ENCODE peak calls at places on chromosomes 7 and 10, in four cellular contexts. X is kidney epithelial cell, C is GM13977, F is WTC11. K is an unnamed sample.

GRCh38 chr10:114520453-114520852 is 116.2 kb upstream of the AFAP1L2 start:
- DNase-seq in F (no peak), C (no peak), X (peak), K (no peak)

GRCh38 chr10:24811906-24812305 is 88.2 kb upstream of the ARHGAP21 start:
- DNase-seq in F (no peak), C (no peak), X (no peak), K (no peak)

GRCh38 chr7:49279886-49280285 is 355.5 kb downstream of the CDC14C start:
- DNase-seq in F (no peak), X (no peak), C (no peak), K (no peak)

GRCh38 chr10:3995302-3996210 is 210.5 kb upstream of the KLF6 start:
- DNase-seq in C (no peak), X (peak), F (no peak), K (no peak)

GRCh38 chr10:105682911-105683310 is 1041.8 kb downstream of the SORCS3 start:
- DNase-seq in C (no peak), X (no peak), F (no peak), K (no peak)

GRCh38 chr10:58956926-58957325 is 219.5 kb upstream of the PHYHIPL start:
- DNase-seq in X (no peak), F (no peak), C (no peak), K (no peak)

GRCh38 chr7:152354061-152354460 is 81.7 kb downstream of the KMT2C start:
- DNase-seq in F (no peak), C (no peak), X (no peak), K (no peak)

GRCh38 chr10:34351161-34351560 is 463.9 kb downstream of the PARD3 start:
- DNase-seq in F (no peak), X (no peak), C (no peak), K (no peak)

GRCh38 chr7:108091461-108091831 is 38.7 kb downstream of the LAMB4 start:
- DNase-seq in X (no peak), C (no peak), F (no peak), K (no peak)

GRCh38 chr10:12013926-12014325 is 28.7 kb downstream of the UPF2 start:
- DNase-seq in X (no peak), C (no peak), F (no peak), K (no peak)

GRCh38 chr7:17370901-17371550 is 72.6 kb downstream of the AHR start:
- DNase-seq in F (no peak), C (no peak), X (no peak), K (no peak)

GRCh38 chr10:57959318-57960003 is 308.2 kb downstream of the IPMK start:
- DNase-seq in F (no peak), X (no peak), C (no peak), K (no peak)

GRCh38 chr7:44678468-44679179 is 70.0 kb upstream of the ZMIZ2 start:
- DNase-seq in F (no peak), X (no peak), C (no peak), K (peak)

GRCh38 chr7:150969483-150969874 is 8.6 kb downstream of the KCNH2 start:
- DNase-seq in F (no peak), X (no peak), C (no peak), K (no peak)

GRCh38 chr10:48943096-48943495 is 3.5 kb upstream of the LRRC18 start:
- DNase-seq in F (no peak), X (no peak), C (no peak), K (peak)

GRCh38 chr7:32501522-32501921 is 6.2 kb downstream of the AVL9 start:
- DNase-seq in X (no peak), F (no peak), C (no peak), K (no peak)

DNA sequence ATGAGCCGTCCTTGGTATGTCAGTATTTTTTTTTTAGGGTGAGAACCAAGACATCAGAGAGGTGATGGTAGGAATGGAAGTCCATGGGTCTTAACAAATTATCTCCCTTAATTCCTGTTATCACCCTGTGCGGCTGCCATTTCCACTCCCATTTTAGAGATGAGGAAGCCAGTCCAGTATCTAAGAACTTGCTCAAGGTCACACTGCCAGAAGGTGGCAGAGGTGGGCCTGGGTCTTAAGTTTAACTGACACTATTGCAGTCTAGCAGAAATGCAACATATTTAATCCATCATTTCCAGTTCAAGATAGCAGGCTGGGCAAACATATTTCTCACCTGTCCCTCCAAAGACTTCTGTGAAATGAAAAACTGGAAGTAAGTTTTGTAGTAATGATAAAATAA is 108.3 kb downstream of the GLI3 start:
- DNase-seq in F (peak), C (no peak), X (no peak), K (no peak)
- TF ChIP-seq CTCF in F (no peak), C (peak), X (peak), K (peak)

DNA sequence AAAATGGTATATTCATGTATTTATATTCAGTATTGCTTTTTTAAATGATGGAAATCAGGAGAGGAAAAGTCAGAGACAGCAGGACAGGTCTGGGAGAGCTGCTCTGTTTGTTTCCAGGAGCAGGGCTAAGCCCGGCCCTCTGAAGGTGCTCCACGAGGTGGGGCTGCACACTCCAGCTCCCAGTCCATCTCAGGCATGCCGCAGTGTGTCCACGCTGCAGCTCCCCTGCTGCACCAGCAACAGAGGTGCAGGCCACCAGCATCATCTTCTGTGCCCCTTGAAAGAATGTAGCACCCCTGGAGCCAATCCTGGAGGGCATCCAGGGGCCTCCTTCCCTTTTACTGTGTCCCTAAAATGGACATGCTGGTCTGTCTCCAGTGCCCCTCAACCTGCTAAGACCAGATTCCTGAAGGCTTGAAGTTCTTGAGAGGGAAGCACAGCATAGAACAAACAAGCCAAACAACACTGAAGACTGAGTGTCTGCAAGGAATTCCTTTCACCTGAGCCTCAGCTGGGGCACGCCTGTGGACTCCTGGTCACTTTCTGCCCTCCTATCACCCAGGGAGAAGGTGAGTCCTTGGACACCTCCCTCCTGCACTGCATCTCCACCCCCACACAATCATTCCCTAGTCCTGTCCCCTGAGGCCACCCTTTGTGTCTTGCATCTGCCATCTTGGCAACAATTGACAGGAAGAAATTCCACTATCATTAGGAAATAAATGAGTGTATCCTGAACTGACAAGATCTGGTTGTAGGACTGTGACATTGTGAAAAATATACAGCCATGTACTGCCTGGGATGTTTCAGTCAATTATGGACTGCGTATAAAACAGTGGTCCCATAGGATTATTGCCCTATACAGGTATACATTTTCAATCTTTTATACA is 100.5 kb downstream of the CXCL12 start:
- DNase-seq in C (no peak), F (no peak), X (no peak), K (no peak)
- TF ChIP-seq CTCF in C (no peak), F (no peak), X (peak), K (no peak)

GRCh38 chr7:140082770-140083169 is 20.0 kb upstream of the PARP12 start:
- DNase-seq in F (no peak), C (no peak), X (no peak), K (no peak)
- TF ChIP-seq CTCF in F (no peak), C (no peak), X (no peak), K (no peak)

DNA sequence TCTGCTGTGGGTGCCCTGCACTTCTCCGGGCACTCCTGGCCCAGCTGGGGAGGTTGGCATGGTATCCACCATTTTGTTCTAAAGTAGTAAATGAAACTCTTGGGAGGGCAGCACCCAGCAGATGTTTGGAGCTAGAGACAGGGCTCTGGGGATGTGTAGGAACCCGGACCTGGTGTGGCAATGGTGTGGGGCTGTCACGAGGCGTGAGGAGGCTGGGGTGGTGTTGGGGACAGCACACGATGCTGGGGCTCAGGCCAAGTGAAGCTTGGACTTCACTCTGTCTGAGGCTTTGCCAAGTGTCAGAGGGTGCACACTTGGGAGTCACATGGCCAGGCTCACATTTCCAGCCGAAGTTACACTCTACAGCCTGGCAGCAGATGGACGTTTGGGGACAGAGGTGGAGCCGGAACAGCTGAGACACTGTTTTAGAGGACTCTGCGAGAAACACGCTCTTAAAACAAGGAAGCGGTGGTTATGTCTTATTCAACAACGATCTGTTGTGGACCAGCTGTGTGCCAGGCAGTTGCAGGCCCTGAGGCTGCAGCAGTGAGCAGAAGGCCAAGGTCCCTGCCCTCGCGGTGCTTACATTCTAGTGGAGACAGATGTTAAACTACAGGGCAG is 118.2 kb downstream of the CUX1 start:
- DNase-seq in F (no peak), X (no peak), C (no peak), K (no peak)
- TF ChIP-seq CTCF in F (no peak), X (no peak), C (no peak), K (no peak)

K was measured in type B pancreatic cell.